ENCODE peak calls at places on chromosome 16, in four cellular contexts. P is K562, N is HepG2, L is GM12878. C is an unnamed sample.

GRCh38 chr16:69166946-69167930 is 19.7 kb upstream of the SNTB2 start:
- DNase-seq in N (no peak), L (no peak), P (no peak), C (no peak)

GRCh38 chr16:29021471-29021870 is 36.6 kb downstream of the LAT start:
- DNase-seq in L (no peak), N (no peak), P (no peak), C (no peak)

GRCh38 chr16:10114411-10114810 is 67.8 kb downstream of the GRIN2A start:
- DNase-seq in N (no peak), L (no peak), P (no peak), C (no peak)

GRCh38 chr16:81987706-81988105 is 23.6 kb downstream of the SDR42E1 start:
- DNase-seq in P (no peak), L (no peak), N (no peak), C (no peak)

GRCh38 chr16:84881702-84882521 is 62.1 kb downstream of the CRISPLD2 start:
- DNase-seq in N (peak), L (no peak), P (peak), C (peak)

GRCh38 chr16:72189865-72190371 is 18.0 kb upstream of the PMFBP1 start:
- DNase-seq in P (no peak), N (no peak), L (no peak), C (no peak)

GRCh38 chr16:14289692-14290340 is 218.7 kb downstream of the MRTFB start:
- DNase-seq in N (peak), L (no peak), P (peak), C (peak)

GRCh38 chr16:8686879-8687278 is 12.5 kb downstream of the ABAT start:
- DNase-seq in N (no peak), L (no peak), P (no peak), C (no peak)

GRCh38 chr16:59878479-59878878 is 1144.4 kb upstream of the GOT2 start:
- DNase-seq in N (no peak), P (no peak), L (no peak), C (no peak)

GRCh38 chr16:29675811-29676643 is 3.0 kb upstream of the QPRT start:
- DNase-seq in L (no peak), N (peak), P (peak), C (peak)

GRCh38 chr16:75023019-75023418 is 24.2 kb downstream of the ZNRF1 start:
- DNase-seq in P (no peak), N (no peak), L (no peak), C (no peak)

GRCh38 chr16:12545792-12546342 is 257.8 kb downstream of the CPPED1 start:
- DNase-seq in L (peak), P (no peak), N (no peak), C (no peak)

GRCh38 chr16:21599994-21600773 is 807 bp downstream of the METTL9 start:
- DNase-seq in L (peak), P (peak), N (peak), C (peak)

GRCh38 chr16:16175296-16175695 is 48.0 kb downstream of the ABCC6 start:
- DNase-seq in N (no peak), P (no peak), L (no peak), C (peak)

GRCh38 chr16:24427840-24428239 is 111.5 kb upstream of the RBBP6 start:
- DNase-seq in L (no peak), P (no peak), N (no peak), C (no peak)

GRCh38 chr16:68074850-68075249 is 10.3 kb upstream of the NFATC3 start:
- DNase-seq in N (no peak), P (no peak), L (peak), C (no peak)

GRCh38 chr16:47143677-47144558 is at the start of gene NETO2:
- DNase-seq in N (peak), L (no peak), P (peak), C (peak)

GRCh38 chr16:83054302-83054701 is 427.5 kb downstream of the CDH13 start:
- DNase-seq in P (no peak), L (no peak), N (no peak), C (no peak)

GRCh38 chr16:69483611-69484010 is 59.2 kb downstream of the CYB5B start:
- DNase-seq in N (no peak), P (no peak), L (no peak), C (no peak)

GRCh38 chr16:10878644-10879498 is 1.9 kb downstream of the CIITA start:
- DNase-seq in L (no peak), P (no peak), N (no peak), C (peak)

GRCh38 chr16:3171181-3171854 is 16.7 kb upstream of the OR1F1 start:
- DNase-seq in P (peak), L (no peak), N (no peak), C (peak)
- TF ChIP-seq CHD2 in P (no peak), L (no peak), N (no peak), C (no peak)

GRCh38 chr16:4613636-4614570 is 785 bp downstream of the UBALD1 start:
- DNase-seq in P (peak), N (peak), L (no peak), C (peak)
- TF ChIP-seq NFIC in P (no peak), N (no peak), L (no peak), C (no peak)

GRCh38 chr16:87956771-87957279 is 5.6 kb downstream of the BANP start:
- DNase-seq in P (peak), L (no peak), N (peak), C (no peak)
- TF ChIP-seq YY1 in P (no peak), L (no peak), N (no peak), C (no peak)

GRCh38 chr16:20074089-20074956 is 633 bp upstream of the GPR139 start:
- DNase-seq in P (no peak), L (no peak), N (no peak), C (peak)
- TF ChIP-seq CHD2 in P (no peak), L (no peak), N (no peak), C (no peak)

GRCh38 chr16:1776991-1777374 is 4.0 kb upstream of the MRPS34 start:
- DNase-seq in P (no peak), L (no peak), N (no peak), C (no peak)
- TF ChIP-seq NFIC in P (no peak), L (no peak), N (no peak), C (no peak)

GRCh38 chr16:17224859-17225258 is 245.9 kb downstream of the XYLT1 start:
- DNase-seq in N (no peak), L (no peak), P (no peak), C (no peak)
- TF ChIP-seq YY1 in N (no peak), L (no peak), P (no peak), C (no peak)

DNA sequence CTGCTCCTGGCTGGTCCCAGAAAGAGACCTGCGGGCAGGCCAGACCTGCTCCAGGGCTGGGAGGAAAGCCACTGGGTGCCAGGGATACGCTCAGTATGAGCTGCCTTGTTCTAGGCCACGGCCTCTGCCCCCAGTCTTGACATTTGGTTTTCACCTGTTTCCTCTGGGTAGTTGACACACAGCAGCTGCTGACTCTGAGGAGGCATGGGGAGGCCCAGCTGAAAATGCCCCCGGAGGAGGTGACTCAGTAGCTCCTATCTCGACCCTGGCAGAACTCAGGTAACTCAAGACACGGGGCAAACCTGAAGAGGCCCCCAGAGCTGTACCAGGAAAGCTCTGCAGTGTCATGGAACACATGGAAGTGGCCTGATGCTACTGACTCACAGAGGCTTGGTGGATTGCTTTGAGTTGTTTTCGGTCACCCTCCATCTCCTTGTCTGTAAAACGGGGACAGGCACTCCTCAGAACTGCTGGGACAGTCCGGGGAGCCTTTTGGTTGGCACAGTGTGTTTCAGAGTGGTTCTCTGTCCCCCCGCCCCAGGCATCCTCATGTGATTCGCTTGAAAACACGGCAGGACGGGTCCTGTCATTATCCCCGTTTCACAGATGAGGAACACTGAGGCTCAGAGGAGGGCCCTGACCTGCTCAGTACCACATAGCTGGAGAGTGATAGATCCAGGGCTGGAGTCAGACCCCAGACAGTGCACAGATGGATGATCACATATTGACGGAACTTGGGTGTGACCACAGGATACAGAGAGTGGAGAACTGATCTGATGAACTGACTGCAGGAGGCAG is 13.7 kb upstream of the ADGRG1 start:
- DNase-seq in P (no peak), L (no peak), N (no peak), C (peak)
- TF ChIP-seq CHD2 in P (no peak), L (no peak), N (no peak), C (no peak)

GRCh38 chr16:17368951-17369350 is 101.8 kb downstream of the XYLT1 start:
- DNase-seq in L (no peak), P (no peak), N (no peak), C (no peak)

GRCh38 chr16:17367034-17367433 is 103.7 kb downstream of the XYLT1 start:
- DNase-seq in P (no peak), L (no peak), N (no peak), C (no peak)

GRCh38 chr16:17366299-17366961 is 104.3 kb downstream of the XYLT1 start:
- DNase-seq in N (no peak), L (no peak), P (no peak), C (no peak)

GRCh38 chr16:17368511-17368910 is 102.2 kb downstream of the XYLT1 start:
- DNase-seq in N (no peak), L (no peak), P (no peak), C (no peak)

GRCh38 chr16:17367932-17368331 is 102.8 kb downstream of the XYLT1 start:
- DNase-seq in L (no peak), N (no peak), P (peak), C (peak)
- TF ChIP-seq NFIC in L (no peak), N (no peak), P (peak), C (peak)

DNA sequence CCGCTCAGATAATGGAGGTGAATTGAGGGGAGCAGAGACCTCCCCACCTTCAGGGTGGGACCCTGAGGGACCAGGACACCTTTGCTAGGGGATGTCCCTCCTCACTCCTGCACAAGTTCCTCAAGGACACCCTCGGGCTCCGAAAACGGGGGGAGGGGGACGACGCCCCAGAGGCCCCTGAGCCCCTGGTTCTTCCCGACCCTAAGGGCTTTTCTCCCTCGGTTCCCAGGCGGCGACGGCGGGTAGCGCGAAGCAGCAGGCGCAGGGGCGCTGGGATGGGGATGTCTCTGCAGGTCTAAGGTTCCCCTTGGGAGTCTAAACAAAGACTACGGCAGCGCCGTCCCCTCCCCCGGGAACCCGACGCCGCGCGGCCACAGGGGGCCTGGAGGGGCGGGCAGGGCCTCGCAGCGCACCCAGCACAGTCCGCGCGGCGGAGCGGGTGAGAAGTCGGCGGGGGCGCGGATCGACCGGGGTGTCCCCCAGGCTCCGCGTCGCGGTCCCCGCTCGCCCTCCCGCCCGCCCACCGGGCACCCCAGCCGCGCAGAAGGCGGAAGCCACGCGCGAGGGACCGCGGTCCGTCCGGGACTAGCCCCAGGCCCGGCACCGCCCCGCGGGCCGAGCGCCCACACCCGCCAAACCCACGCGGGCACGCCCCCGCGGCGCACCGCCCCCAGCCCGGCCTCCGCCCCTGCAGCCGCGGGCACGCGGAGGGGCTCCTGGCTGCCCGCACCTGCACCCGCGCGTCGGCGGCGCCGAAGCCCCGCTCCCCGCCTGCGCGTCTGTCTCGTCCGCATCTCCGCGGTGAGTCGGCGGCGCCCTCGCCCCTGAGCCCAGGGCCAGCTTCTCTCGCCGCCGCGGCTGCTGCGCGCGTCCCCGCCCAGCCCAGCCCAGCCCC is 36.7 kb upstream of the NDRG4 start:
- DNase-seq in L (no peak), P (peak), N (no peak), C (peak)
- TF ChIP-seq YY1 in L (no peak), P (no peak), N (no peak), C (no peak)

GRCh38 chr16:77037696-77038347 is 153.2 kb upstream of the MON1B start:
- DNase-seq in L (no peak), P (no peak), N (no peak), C (no peak)

GRCh38 chr16:77041468-77041867 is 149.5 kb upstream of the MON1B start:
- DNase-seq in L (no peak), N (no peak), P (no peak), C (no peak)

DNA sequence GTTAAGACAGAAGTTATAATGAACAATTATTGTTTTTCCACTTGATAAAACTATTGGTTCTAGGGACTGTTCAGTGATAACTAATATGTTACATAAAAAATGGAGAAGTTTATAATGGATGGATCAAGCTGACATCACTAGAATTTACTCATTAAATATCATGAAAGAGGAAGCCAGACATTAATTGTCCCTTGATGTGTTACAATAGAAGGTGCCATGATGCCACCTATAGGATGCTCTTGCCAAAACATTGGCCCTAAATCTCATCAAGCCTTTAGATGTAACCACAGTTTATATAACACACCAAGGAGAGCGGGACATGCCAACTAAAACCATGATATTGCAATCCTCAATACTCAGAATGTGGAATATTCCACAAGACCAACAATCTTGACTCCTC is 147.9 kb upstream of the MON1B start:
- DNase-seq in N (no peak), L (no peak), P (no peak), C (peak)
- TF ChIP-seq CHD2 in N (no peak), L (no peak), P (no peak), C (no peak)

C was measured in SK-N-SH.